ENCODE peak calls at places on chromosome 3, in four cellular contexts. One of them, this sample, is unnamed.

GRCh38 chr3:111619833-111620232 is 24.7 kb upstream of the ZBED2 start:
- DNase-seq in H9: no peak
- DNase-seq in hepatocyte: no peak
- DNase-seq in GM23338: no peak
- DNase-seq in this sample: no peak

GRCh38 chr3:17431004-17431403 is 311.4 kb downstream of the TBC1D5 start:
- DNase-seq in hepatocyte: peak; percentile 30
- DNase-seq in H9: no peak
- DNase-seq in GM23338: peak; percentile 46
- DNase-seq in this sample: no peak

GRCh38 chr3:123383101-123384053 is 65.5 kb downstream of the ADCY5 start:
- DNase-seq in hepatocyte: no peak
- DNase-seq in GM23338: peak; percentile 77
- DNase-seq in H9: peak; percentile 60
- DNase-seq in this sample: no peak

GRCh38 chr3:25432191-25432720 is 4.2 kb downstream of the RARB start:
- DNase-seq in GM23338: no peak
- DNase-seq in H9: no peak
- DNase-seq in hepatocyte: no peak
- DNase-seq in this sample: no peak

GRCh38 chr3:147881933-147882332 is 472.8 kb downstream of the ZIC1 start:
- DNase-seq in GM23338: peak; percentile 15
- DNase-seq in H9: no peak
- DNase-seq in hepatocyte: no peak
- DNase-seq in this sample: no peak

GRCh38 chr3:106013971-106014370 is 145.2 kb upstream of the CBLB start:
- DNase-seq in hepatocyte: peak; percentile 61
- DNase-seq in GM23338: no peak
- DNase-seq in H9: no peak
- DNase-seq in this sample: peak; percentile 51

GRCh38 chr3:195117978-195118581 is 152.9 kb downstream of the XXYLT1 start:
- DNase-seq in hepatocyte: peak; percentile 86
- DNase-seq in H9: no peak
- DNase-seq in GM23338: peak; percentile 53
- DNase-seq in this sample: peak; percentile 68

GRCh38 chr3:159929181-159929893 is 59.3 kb upstream of the IL12A start:
- DNase-seq in GM23338: peak; percentile 7
- DNase-seq in H9: no peak
- DNase-seq in hepatocyte: peak; percentile 39
- DNase-seq in this sample: no peak

GRCh38 chr3:69012836-69013255 is 638 bp downstream of the EOGT start:
- DNase-seq in hepatocyte: peak; percentile 71
- DNase-seq in H9: peak; percentile 61
- DNase-seq in GM23338: peak; percentile 66
- DNase-seq in this sample: peak; percentile 93

GRCh38 chr3:183377307-183377959 is 51.0 kb downstream of the MCF2L2 start:
- DNase-seq in hepatocyte: no peak
- DNase-seq in H9: no peak
- DNase-seq in GM23338: no peak
- DNase-seq in this sample: no peak

GRCh38 chr3:129233538-129233937 is 15.9 kb upstream of the COPG1 start:
- DNase-seq in GM23338: no peak
- DNase-seq in hepatocyte: no peak
- DNase-seq in H9: no peak
- DNase-seq in this sample: no peak

GRCh38 chr3:180947761-180948390 is 35.4 kb downstream of the FXR1 start:
- DNase-seq in GM23338: no peak
- DNase-seq in hepatocyte: no peak
- DNase-seq in H9: no peak
- DNase-seq in this sample: no peak

GRCh38 chr3:84904819-84905555 is 53.8 kb upstream of the CADM2 start:
- DNase-seq in GM23338: peak; percentile 41
- DNase-seq in hepatocyte: no peak
- DNase-seq in H9: peak; percentile 67
- DNase-seq in this sample: peak; percentile 19

GRCh38 chr3:25592510-25592968 is 72.2 kb downstream of the TOP2B start:
- DNase-seq in H9: no peak
- DNase-seq in GM23338: peak; percentile 59
- DNase-seq in hepatocyte: peak; percentile 82
- DNase-seq in this sample: no peak

GRCh38 chr3:134971359-134971758 is 176.3 kb downstream of the EPHB1 start:
- DNase-seq in hepatocyte: no peak
- DNase-seq in GM23338: no peak
- DNase-seq in H9: no peak
- DNase-seq in this sample: no peak

GRCh38 chr3:25284249-25284648 is 143.8 kb upstream of the RARB start:
- DNase-seq in H9: no peak
- DNase-seq in GM23338: no peak
- DNase-seq in hepatocyte: no peak
- DNase-seq in this sample: no peak

GRCh38 chr3:148943531-148944200 is 47.7 kb upstream of the GYG1 start:
- DNase-seq in hepatocyte: peak; percentile 85
- DNase-seq in GM23338: peak; percentile 87
- DNase-seq in H9: no peak
- DNase-seq in this sample: peak; percentile 89

GRCh38 chr3:98966862-98967554 is 65.5 kb upstream of the DCBLD2 start:
- DNase-seq in GM23338: no peak
- DNase-seq in hepatocyte: no peak
- DNase-seq in H9: no peak
- DNase-seq in this sample: peak; percentile 64

DNA sequence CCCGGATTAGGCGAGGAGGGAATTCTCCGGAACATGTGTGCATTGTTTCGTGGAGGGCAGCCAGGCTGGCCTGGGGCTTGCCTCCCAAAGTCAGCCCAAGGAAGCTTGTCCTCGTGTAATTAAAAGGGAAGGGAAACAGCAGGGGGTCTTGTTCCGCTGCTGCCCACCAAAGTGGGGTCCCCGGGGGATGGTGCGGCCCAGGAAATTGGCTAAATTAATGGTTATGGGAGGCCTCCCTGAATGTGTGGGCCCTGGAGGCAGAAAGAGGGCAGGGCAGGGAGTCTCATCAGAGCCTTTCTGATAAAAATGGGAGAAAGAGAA is 118.1 kb downstream of the OPA1 start:
- DNase-seq in H9: no peak
- DNase-seq in GM23338: peak; percentile 32
- DNase-seq in hepatocyte: no peak
- DNase-seq in this sample: no peak
- H3K4me2 ChIP-seq in H9: no peak overlapping the region
- H3K4me2 ChIP-seq in GM23338: peak overlapping the region; percentile 43
- H3K4me2 ChIP-seq in hepatocyte: no peak overlapping the region
- H3K4me2 ChIP-seq in this sample: no peak overlapping the region

GRCh38 chr3:50157821-50158556 is 2.9 kb downstream of the SEMA3F start:
- DNase-seq in GM23338: no peak
- DNase-seq in hepatocyte: no peak
- DNase-seq in H9: no peak
- DNase-seq in this sample: peak; percentile 95

GRCh38 chr3:50156549-50156948 is 1.4 kb downstream of the SEMA3F start:
- DNase-seq in H9: no peak
- DNase-seq in GM23338: peak; percentile 49
- DNase-seq in hepatocyte: no peak
- DNase-seq in this sample: no peak

GRCh38 chr3:50156991-50157493 is 1.9 kb downstream of the SEMA3F start:
- DNase-seq in GM23338: peak; percentile 81
- DNase-seq in H9: peak; percentile 75
- DNase-seq in hepatocyte: peak; percentile 54
- DNase-seq in this sample: peak; percentile 93

GRCh38 chr3:50160561-50160983 is 5.4 kb downstream of the SEMA3F start:
- DNase-seq in GM23338: no peak
- DNase-seq in H9: no peak
- DNase-seq in hepatocyte: no peak
- DNase-seq in this sample: peak; percentile 87

GRCh38 chr3:50158747-50159146 is 3.6 kb downstream of the SEMA3F start:
- DNase-seq in H9: no peak
- DNase-seq in hepatocyte: no peak
- DNase-seq in GM23338: no peak
- DNase-seq in this sample: no peak
- H4K20me1 ChIP-seq in H9: no peaks in the 10 kb centered on the region
- H4K20me1 ChIP-seq in hepatocyte: peaks cover 8% of the 10 kb centered on the region
- H4K20me1 ChIP-seq in GM23338: peaks cover 7% of the 10 kb centered on the region
- H4K20me1 ChIP-seq in this sample: no peaks in the 10 kb centered on the region

GRCh38 chr3:49523756-49524747 is 30.2 kb upstream of the BSN start:
- DNase-seq in hepatocyte: no peak
- DNase-seq in H9: no peak
- DNase-seq in GM23338: no peak
- DNase-seq in this sample: peak; percentile 73
- H3K4me2 ChIP-seq in hepatocyte: no peak overlapping the region
- H3K4me2 ChIP-seq in H9: no peak overlapping the region
- H3K4me2 ChIP-seq in GM23338: no peak overlapping the region
- H3K4me2 ChIP-seq in this sample: no peak overlapping the region

GRCh38 chr3:13076255-13076654 is 3.0 kb upstream of the IQSEC1 start:
- DNase-seq in hepatocyte: no peak
- DNase-seq in GM23338: no peak
- DNase-seq in H9: no peak
- DNase-seq in this sample: no peak
- H4K20me1 ChIP-seq in hepatocyte: no peaks in the 10 kb centered on the region
- H4K20me1 ChIP-seq in GM23338: no peaks in the 10 kb centered on the region
- H4K20me1 ChIP-seq in H9: no peaks in the 10 kb centered on the region
- H4K20me1 ChIP-seq in this sample: peaks cover 2% of the 10 kb centered on the region

GRCh38 chr3:49119439-49119838 is 1.2 kb downstream of the USP19 start:
- DNase-seq in H9: no peak
- DNase-seq in hepatocyte: no peak
- DNase-seq in GM23338: no peak
- DNase-seq in this sample: peak; percentile 97
- H3K4me2 ChIP-seq in H9: peak overlapping the region; percentile 95
- H3K4me2 ChIP-seq in hepatocyte: peak overlapping the region; percentile 91
- H3K4me2 ChIP-seq in GM23338: peak overlapping the region; percentile 96
- H3K4me2 ChIP-seq in this sample: peak overlapping the region; percentile 96

GRCh38 chr3:186937017-186937875 is 6.9 kb downstream of the ST6GAL1 start:
- DNase-seq in GM23338: no peak
- DNase-seq in hepatocyte: no peak
- DNase-seq in H9: no peak
- DNase-seq in this sample: no peak

GRCh38 chr3:186938716-186939115 is 8.4 kb downstream of the ST6GAL1 start:
- DNase-seq in GM23338: no peak
- DNase-seq in H9: no peak
- DNase-seq in hepatocyte: peak; percentile 58
- DNase-seq in this sample: peak; percentile 53

GRCh38 chr3:186942168-186942567 is 11.8 kb downstream of the ST6GAL1 start:
- DNase-seq in GM23338: no peak
- DNase-seq in hepatocyte: no peak
- DNase-seq in H9: no peak
- DNase-seq in this sample: no peak

GRCh38 chr3:186940965-186941364 is 10.6 kb downstream of the ST6GAL1 start:
- DNase-seq in H9: no peak
- DNase-seq in hepatocyte: no peak
- DNase-seq in GM23338: no peak
- DNase-seq in this sample: no peak

DNA sequence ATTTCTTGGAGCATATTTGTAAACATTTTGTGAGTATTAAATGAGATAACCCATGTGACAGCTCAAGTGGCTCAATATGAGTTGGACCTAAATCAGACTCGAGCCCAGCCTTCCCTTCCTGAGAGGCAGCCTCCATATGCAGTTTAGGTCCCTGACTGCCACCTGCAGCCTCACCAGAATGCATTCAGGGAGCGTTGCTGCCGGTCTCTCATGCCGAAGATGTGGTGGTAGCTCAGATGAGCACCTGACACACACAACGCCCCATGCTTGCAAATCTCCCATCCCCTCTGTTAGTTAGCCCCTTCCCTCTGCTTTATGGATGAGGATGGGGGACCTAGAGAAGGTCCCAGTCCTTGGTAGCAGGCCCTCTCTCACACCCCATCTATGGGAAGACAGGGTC is 9.2 kb downstream of the ST6GAL1 start:
- DNase-seq in GM23338: no peak
- DNase-seq in H9: no peak
- DNase-seq in hepatocyte: no peak
- DNase-seq in this sample: no peak
- H4K20me1 ChIP-seq in GM23338: peaks cover 53% of the 10 kb centered on the region
- H4K20me1 ChIP-seq in H9: no peaks in the 10 kb centered on the region
- H4K20me1 ChIP-seq in hepatocyte: no peaks in the 10 kb centered on the region
- H4K20me1 ChIP-seq in this sample: no peaks in the 10 kb centered on the region

GRCh38 chr3:177419904-177420601 is 222.8 kb upstream of the TBL1XR1 start:
- DNase-seq in H9: no peak
- DNase-seq in GM23338: no peak
- DNase-seq in hepatocyte: no peak
- DNase-seq in this sample: no peak

GRCh38 chr3:177424541-177424940 is 227.3 kb upstream of the TBL1XR1 start:
- DNase-seq in hepatocyte: no peak
- DNase-seq in H9: no peak
- DNase-seq in GM23338: no peak
- DNase-seq in this sample: no peak

GRCh38 chr3:177420643-177421042 is 223.4 kb upstream of the TBL1XR1 start:
- DNase-seq in GM23338: no peak
- DNase-seq in H9: no peak
- DNase-seq in hepatocyte: no peak
- DNase-seq in this sample: no peak

GRCh38 chr3:177418787-177419186 is 221.5 kb upstream of the TBL1XR1 start:
- DNase-seq in hepatocyte: no peak
- DNase-seq in H9: no peak
- DNase-seq in GM23338: no peak
- DNase-seq in this sample: no peak

DNA sequence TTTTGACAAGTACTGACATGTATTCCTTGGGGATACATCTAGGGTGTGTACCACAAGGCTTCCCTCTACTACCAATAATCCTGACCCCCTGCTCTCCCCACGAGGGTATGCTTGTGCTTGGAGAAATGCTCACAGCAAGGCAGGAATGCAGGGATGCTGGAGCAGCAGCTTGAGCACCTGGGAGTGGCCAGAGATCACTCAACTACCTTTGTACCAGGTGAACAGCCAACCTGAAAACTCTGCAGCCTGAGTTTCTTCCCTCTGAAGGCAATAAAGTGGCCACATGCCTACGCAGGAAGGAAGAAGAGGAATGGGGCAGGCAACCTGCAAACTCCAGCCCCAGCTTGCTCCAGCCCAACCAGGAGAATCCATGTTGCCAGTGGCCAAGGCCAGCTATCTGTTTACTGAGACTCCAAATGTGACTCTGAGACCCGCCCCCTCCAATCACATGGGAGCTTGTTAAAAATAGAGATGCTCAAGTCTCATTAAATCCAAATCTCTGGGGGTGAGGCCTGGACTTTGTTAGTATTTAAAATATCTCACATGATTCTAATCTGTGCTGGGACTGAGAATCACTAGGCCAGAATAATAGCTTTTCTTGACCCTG is 224.0 kb upstream of the TBL1XR1 start:
- DNase-seq in GM23338: no peak
- DNase-seq in H9: no peak
- DNase-seq in hepatocyte: peak; percentile 32
- DNase-seq in this sample: no peak
- H3K4me2 ChIP-seq in GM23338: no peak overlapping the region
- H3K4me2 ChIP-seq in H9: no peak overlapping the region
- H3K4me2 ChIP-seq in hepatocyte: no peak overlapping the region
- H3K4me2 ChIP-seq in this sample: no peak overlapping the region

This sample was measured in osteoblast.